ENCODE peak calls at places on chromosomes 16 and 17, in ten cellular contexts. Q, M, A, T, K, E, W, D, Z and Y are unnamed samples.

GRCh38 chr17:1731194-1731506 is 6.6 kb downstream of the WDR81 start:
- DNase-seq in Q (no peak), M (no peak), A (no peak), T (no peak), K (no peak), E (no peak), W (no peak), D (no peak), Z (no peak), Y (no peak)

GRCh38 chr17:18946536-18946935 is 5.4 kb upstream of the SLC5A10 start:
- DNase-seq in Q (no peak), M (no peak), A (no peak), T (no peak), K (no peak), E (no peak), W (no peak), D (peak; percentile 35), Z (peak; percentile 27), Y (no peak)

GRCh38 chr17:66713533-66714042 is 121.3 kb upstream of the CACNG5 start:
- DNase-seq in Q (peak; percentile 85), M (no peak), A (no peak), T (no peak), K (no peak), E (no peak), W (peak; percentile 71), D (no peak), Z (no peak), Y (no peak)

GRCh38 chr16:82287948-82288347 is 117.9 kb upstream of the MPHOSPH6 start:
- DNase-seq in Q (no peak), M (no peak), A (no peak), T (no peak), K (no peak), E (no peak), W (no peak), D (no peak), Z (no peak), Y (no peak)

GRCh38 chr17:39663688-39664580 is 1.2 kb upstream of the TCAP start:
- DNase-seq in Q (no peak), M (no peak), A (no peak), T (no peak), K (no peak), E (peak; percentile 66), W (no peak), D (peak; percentile 92), Z (no peak), Y (no peak)

GRCh38 chr16:11880047-11880446 is 28.7 kb upstream of the RSL1D1 start:
- DNase-seq in Q (no peak), M (no peak), A (no peak), T (no peak), K (no peak), E (no peak), W (no peak), D (no peak), Z (no peak), Y (no peak)

GRCh38 chr16:47949276-47949675 is 206.5 kb downstream of the ABCC12 start:
- DNase-seq in Q (no peak), M (no peak), A (no peak), T (no peak), K (no peak), E (no peak), W (no peak), D (no peak), Z (no peak), Y (no peak)

GRCh38 chr17:345992-346785 is 6.4 kb downstream of the RPH3AL start:
- DNase-seq in Q (no peak), M (no peak), A (no peak), T (no peak), K (no peak), E (no peak), W (no peak), D (no peak), Z (no peak), Y (no peak)

GRCh38 chr16:57115148-57115503 is 22.7 kb downstream of the CPNE2 start:
- DNase-seq in Q (no peak), M (no peak), A (no peak), T (no peak), K (peak; percentile 25), E (no peak), W (no peak), D (no peak), Z (no peak), Y (no peak)

GRCh38 chr17:39699818-39700147 is at the start of gene ERBB2:
- DNase-seq in Q (no peak), M (peak; percentile 72), A (peak; percentile 70), T (peak; percentile 75), K (peak; percentile 79), E (peak; percentile 61), W (no peak), D (peak; percentile 88), Z (peak; percentile 74), Y (no peak)

GRCh38 chr17:51045616-51046526 is 74.8 kb downstream of the SPAG9 start:
- DNase-seq in Q (no peak), M (no peak), A (no peak), T (no peak), K (peak; percentile 44), E (no peak), W (no peak), D (no peak), Z (peak; percentile 35), Y (no peak)

GRCh38 chr17:47742319-47743181 is 9.5 kb downstream of the TBX21 start:
- DNase-seq in Q (no peak), M (no peak), A (no peak), T (peak; percentile 48), K (no peak), E (peak; percentile 39), W (peak; percentile 62), D (peak; percentile 85), Z (no peak), Y (no peak)

GRCh38 chr17:46977348-46977747 is 1.7 kb downstream of the RPRML start:
- DNase-seq in Q (no peak), M (no peak), A (no peak), T (no peak), K (peak; percentile 39), E (no peak), W (peak; percentile 21), D (peak; percentile 98), Z (peak; percentile 46), Y (no peak)

GRCh38 chr17:28953444-28954118 is 2.3 kb upstream of the PHF12 start:
- DNase-seq in Q (no peak), M (peak; percentile 44), A (no peak), T (peak; percentile 51), K (peak; percentile 64), E (no peak), W (peak; percentile 70), D (peak; percentile 96), Z (peak; percentile 19), Y (no peak)

GRCh38 chr16:20911361-20911760 is 10.8 kb downstream of the LYRM1 start:
- DNase-seq in Q (no peak), M (no peak), A (no peak), T (no peak), K (peak; percentile 53), E (no peak), W (peak; percentile 20), D (no peak), Z (peak; percentile 93), Y (no peak)

DNA sequence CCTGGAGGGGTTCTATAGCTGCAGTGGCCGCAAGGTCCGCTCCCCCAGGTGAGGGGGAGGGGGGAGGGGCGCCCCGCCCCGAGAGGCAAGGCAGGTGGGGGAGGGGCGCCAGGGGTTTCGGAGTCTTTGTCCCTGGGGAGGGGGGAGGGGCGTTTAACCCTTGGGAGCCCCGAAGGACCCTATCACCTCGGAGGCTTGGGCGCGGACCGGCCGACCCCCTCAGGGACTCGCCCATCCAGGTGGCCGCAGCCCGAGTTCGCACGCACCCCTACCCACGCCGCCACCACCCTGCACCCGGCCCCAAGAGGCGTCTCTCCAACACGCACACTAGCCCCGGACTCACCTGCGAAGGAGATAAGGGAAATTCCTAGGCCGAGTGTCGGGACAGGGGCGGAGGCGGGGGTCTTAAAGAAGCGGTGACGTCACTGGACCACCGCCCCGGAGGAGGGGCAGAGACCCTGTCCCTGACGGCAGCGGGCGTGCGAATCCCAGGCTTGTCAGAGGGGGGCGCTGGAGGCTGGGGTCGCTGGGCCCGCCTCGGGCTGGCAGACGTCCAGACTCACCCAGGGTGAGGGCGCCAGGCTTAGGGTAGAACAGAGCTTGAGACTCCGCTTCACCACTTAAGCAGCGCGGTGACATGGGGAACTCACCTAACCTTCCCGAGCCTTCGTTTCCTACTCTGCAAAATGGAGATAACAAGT is at the start of gene CLDN6:
- DNase-seq in Q (no peak), M (no peak), A (no peak), T (no peak), K (no peak), E (no peak), W (peak; percentile 69), D (peak; percentile 97), Z (no peak), Y (no peak)
- TF ChIP-seq CTCF in Q (no peak), M (no peak), A (peak; percentile 16), T (no peak), K (peak; percentile 7), E (peak; percentile 18), W (peak; percentile 57), D (peak; percentile 91), Z (peak; percentile 24), Y (peak; percentile 44)

DNA sequence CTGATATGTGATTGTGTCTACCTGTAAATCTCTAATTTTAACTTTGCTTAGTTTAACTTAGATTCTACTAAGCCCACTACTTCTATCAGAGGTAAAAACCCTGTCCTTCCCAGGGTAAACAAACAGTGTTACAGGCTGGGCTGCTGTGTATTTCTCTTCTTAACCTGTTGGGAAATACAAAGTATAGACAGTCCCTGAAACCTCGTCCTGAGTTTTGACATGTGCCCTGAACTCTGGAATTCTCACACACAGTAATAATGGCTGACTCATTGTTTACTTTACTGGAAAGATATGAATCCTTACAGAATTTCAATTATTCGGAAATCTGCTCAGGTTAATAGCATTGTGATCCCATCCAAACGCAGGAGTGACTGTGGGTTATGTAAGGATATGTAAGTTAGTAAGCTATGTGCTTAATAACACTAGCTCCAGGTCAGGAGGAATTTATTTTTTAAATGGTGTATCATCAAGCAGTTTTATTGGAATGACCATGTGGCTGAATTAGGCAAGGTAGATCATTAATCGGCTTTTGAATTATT is 199.0 kb downstream of the TMEM114 start:
- DNase-seq in Q (no peak), M (no peak), A (no peak), T (no peak), K (no peak), E (no peak), W (no peak), D (no peak), Z (no peak), Y (no peak)
- TF ChIP-seq CTCF in Q (no peak), M (no peak), A (no peak), T (no peak), K (no peak), E (no peak), W (no peak), D (no peak), Z (no peak), Y (no peak)

DNA sequence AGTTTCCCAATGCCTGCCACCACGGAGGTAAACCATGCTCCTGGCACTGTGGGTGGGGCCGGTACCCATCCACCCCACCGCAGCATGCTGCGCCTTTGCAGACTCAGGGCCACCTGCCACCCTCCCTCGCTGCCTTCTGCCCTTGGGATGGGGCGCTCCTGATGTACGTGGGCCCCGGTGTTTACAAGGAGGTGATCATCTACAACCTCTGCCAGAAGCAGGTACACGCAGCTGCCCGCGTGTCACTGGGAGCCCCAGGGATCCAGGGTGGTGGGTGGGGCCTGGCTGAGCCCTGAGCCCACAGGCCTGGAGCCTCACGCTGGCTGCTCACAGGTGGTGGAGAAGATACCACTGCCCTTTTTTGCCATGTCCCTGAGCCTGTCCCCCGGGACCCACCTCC is 1.4 kb upstream of the RHOT2 start:
- DNase-seq in Q (no peak), M (no peak), A (no peak), T (no peak), K (no peak), E (no peak), W (no peak), D (no peak), Z (no peak), Y (no peak)
- TF ChIP-seq CTCF in Q (no peak), M (no peak), A (no peak), T (no peak), K (no peak), E (no peak), W (no peak), D (no peak), Z (no peak), Y (no peak)

GRCh38 chr17:73585583-73585982 is 58.7 kb downstream of the SDK2 start:
- DNase-seq in Q (no peak), M (no peak), A (no peak), T (no peak), K (no peak), E (no peak), W (peak; percentile 48), D (peak; percentile 62), Z (no peak), Y (no peak)
- TF ChIP-seq CTCF in Q (peak; percentile 46), M (no peak), A (no peak), T (no peak), K (no peak), E (no peak), W (peak; percentile 21), D (peak; percentile 54), Z (no peak), Y (no peak)